ENCODE peak calls at places on chromosome 4, in nine cellular contexts. G, W, A, T, M, E, H, F and Q are unnamed samples.
A peak's percentile ranks its signal among the peaks of the same experiment; 100 is the strongest.

GRCh38 chr4:8324640-8325239 is 55.2 kb downstream of the HTRA3 start:
- DNase-seq in M (no peak), T (no peak), W (peak; percentile 5), H (no peak), F (no peak), E (no peak), A (no peak), G (peak; percentile 83), Q (no peak)

GRCh38 chr4:181319629-181320028 is 923.6 kb upstream of the TENM3 start:
- DNase-seq in A (no peak), F (no peak), T (no peak), G (no peak), M (no peak), W (no peak), E (no peak), H (no peak), Q (no peak)

GRCh38 chr4:115279300-115279699 is 165.9 kb upstream of the NDST4 start:
- DNase-seq in G (peak; percentile 82), W (no peak), A (no peak), E (peak; percentile 37), M (no peak), F (no peak), H (no peak), T (no peak), Q (no peak)

GRCh38 chr4:147924604-147925412 is 192.9 kb downstream of the ARHGAP10 start:
- DNase-seq in G (no peak), W (no peak), E (no peak), A (no peak), F (peak; percentile 72), T (no peak), M (no peak), H (no peak), Q (no peak)

GRCh38 chr4:183170894-183171293 is 71.8 kb downstream of the WWC2 start:
- DNase-seq in E (no peak), M (no peak), F (no peak), W (no peak), G (no peak), H (no peak), A (no peak), T (no peak), Q (no peak)

GRCh38 chr4:88296413-88297052 is 12.2 kb upstream of the PPM1K start:
- DNase-seq in F (no peak), A (no peak), G (no peak), M (no peak), H (no peak), W (no peak), T (no peak), E (no peak), Q (no peak)

GRCh38 chr4:173272314-173272713 is 61.8 kb downstream of the HMGB2 start:
- DNase-seq in W (no peak), A (no peak), M (no peak), F (no peak), H (no peak), G (no peak), E (no peak), T (no peak), Q (no peak)

GRCh38 chr4:90000995-90001394 is 106.3 kb downstream of the MMRN1 start:
- DNase-seq in G (no peak), T (no peak), M (no peak), F (peak; percentile 9), H (no peak), A (no peak), W (no peak), E (no peak), Q (no peak)

GRCh38 chr4:168408620-168409019 is 71.7 kb downstream of the DDX60L start:
- DNase-seq in T (no peak), F (peak; percentile 91), M (peak; percentile 17), A (no peak), E (no peak), G (peak; percentile 88), W (no peak), H (no peak), Q (no peak)

GRCh38 chr4:20253799-20254409 is 2.2 kb downstream of the SLIT2 start:
- DNase-seq in G (no peak), A (no peak), W (peak; percentile 66), F (peak; percentile 77), M (no peak), E (no peak), T (no peak), H (no peak), Q (no peak)

GRCh38 chr4:101277661-101278060 is 69.7 kb downstream of the PPP3CA start:
- DNase-seq in A (no peak), T (no peak), M (no peak), F (no peak), W (no peak), H (no peak), E (no peak), G (peak; percentile 43), Q (no peak)

GRCh38 chr4:185914583-185915199 is 102.7 kb upstream of the SORBS2 start:
- DNase-seq in T (no peak), M (no peak), H (no peak), E (no peak), A (no peak), W (no peak), G (no peak), F (no peak), Q (no peak)

GRCh38 chr4:41709844-41710481 is 38.6 kb downstream of the PHOX2B start:
- DNase-seq in T (no peak), F (peak; percentile 69), M (no peak), E (no peak), A (no peak), H (no peak), W (no peak), G (peak; percentile 92), Q (no peak)